ENCODE peak calls at places on chromosomes 6 and 20, in five cellular contexts. J is AG04449; F is Kasumi-1; V is ovary; T is activated CD8-positive, alpha-beta memory T cell treated with anti-CD3 and anti-CD28 coated beads for 48 hours. M is an unnamed sample.
A peak's percentile ranks its signal among the peaks of the same experiment; 100 is the strongest.

GRCh38 chr6:46983007-46983411 is 59.1 kb downstream of the ADGRF1 start:
- DNase-seq in J (peak; percentile 14), F (no peak), V (no peak), T (no peak), M (peak; percentile 60)

GRCh38 chr20:50092436-50092835 is 20.5 kb downstream of the UBE2V1 start:
- DNase-seq in J (no peak), F (no peak), V (no peak), T (no peak), M (no peak)

GRCh38 chr6:151763938-151764680 is 43.4 kb upstream of the ESR1 start:
- DNase-seq in J (no peak), F (peak; percentile 82), V (peak; percentile 97), T (no peak), M (peak; percentile 99)

GRCh38 chr20:20814685-20815084 is 102.2 kb upstream of the RALGAPA2 start:
- DNase-seq in J (no peak), F (no peak), V (no peak), T (no peak), M (peak; percentile 91)

GRCh38 chr20:48697845-48698491 is 129.8 kb downstream of the PREX1 start:
- DNase-seq in J (no peak), F (no peak), V (peak; percentile 70), T (no peak), M (no peak)

GRCh38 chr6:16781348-16782169 is 20.3 kb upstream of the ATXN1 start:
- DNase-seq in J (no peak), F (no peak), V (no peak), T (no peak), M (no peak)

GRCh38 chr20:20010639-20011500 is 6.3 kb upstream of the NAA20 start:
- DNase-seq in J (no peak), F (no peak), V (no peak), T (no peak), M (no peak)

GRCh38 chr6:158611600-158612041 is 32.9 kb downstream of the DYNLT1 start:
- DNase-seq in J (no peak), F (no peak), V (no peak), T (no peak), M (peak; percentile 91)

GRCh38 chr6:142377112-142377848 is 75.5 kb downstream of the ADGRG6 start:
- DNase-seq in J (no peak), F (no peak), V (no peak), T (no peak), M (peak; percentile 88)

GRCh38 chr6:111450087-111450486 is 32.9 kb downstream of the REV3L start:
- DNase-seq in J (no peak), F (no peak), V (no peak), T (no peak), M (no peak)

GRCh38 chr6:131398176-131398575 is 174.8 kb upstream of the ARG1 start:
- DNase-seq in J (no peak), F (no peak), V (no peak), T (no peak), M (no peak)

GRCh38 chr6:37052027-37052628 is 46.7 kb downstream of the FGD2 start:
- DNase-seq in J (no peak), F (no peak), V (no peak), T (no peak), M (peak; percentile 92)

GRCh38 chr6:28280595-28281287 is 631 bp upstream of the PGBD1 start:
- DNase-seq in J (no peak), F (no peak), V (no peak), T (no peak), M (no peak)

GRCh38 chr6:100472674-100473073 is 8.0 kb upstream of the SIM1 start:
- DNase-seq in J (no peak), F (no peak), V (no peak), T (no peak), M (no peak)

GRCh38 chr20:49603209-49603627 is 35.3 kb upstream of the PTGIS start:
- DNase-seq in J (no peak), F (peak; percentile 36), V (no peak), T (no peak), M (peak; percentile 82)

GRCh38 chr6:170445487-170445886 is 107.6 kb downstream of the PSMB1 start:
- DNase-seq in J (no peak), F (no peak), V (no peak), T (no peak), M (peak; percentile 24)

GRCh38 chr20:25272223-25273000 is 24.5 kb downstream of the PYGB start:
- DNase-seq in J (no peak), F (no peak), V (no peak), T (no peak), M (no peak)

GRCh38 chr20:47330933-47331708 is 25.4 kb downstream of the ZMYND8 start:
- DNase-seq in J (no peak), F (no peak), V (no peak), T (no peak), M (no peak)

GRCh38 chr6:120077489-120077888 is 727.9 kb upstream of the MAN1A1 start:
- DNase-seq in J (no peak), F (no peak), V (no peak), T (no peak), M (peak; percentile 75)

GRCh38 chr20:31823360-31824124 is 4.4 kb downstream of the MYLK2 start:
- DNase-seq in J (no peak), F (peak; percentile 5), V (no peak), T (no peak), M (peak; percentile 55)

GRCh38 chr6:12024715-12025434 is 12.8 kb downstream of the HIVEP1 start:
- DNase-seq in J (peak; percentile 76), F (no peak), V (no peak), T (no peak), M (no peak)

GRCh38 chr6:167698540-167698939 is 128.2 kb upstream of the AFDN start:
- DNase-seq in J (no peak), F (no peak), V (no peak), T (no peak), M (no peak)

GRCh38 chr6:16216501-16217155 is 21.8 kb upstream of the GMPR start:
- DNase-seq in J (no peak), F (no peak), V (peak; percentile 54), T (no peak), M (no peak)

GRCh38 chr20:7841291-7841966 is 98.8 kb downstream of the HAO1 start:
- DNase-seq in J (no peak), F (no peak), V (no peak), T (no peak), M (no peak)

GRCh38 chr6:138503881-138504680 is 4.8 kb upstream of the NHSL1 start:
- DNase-seq in J (no peak), F (peak; percentile 47), V (no peak), T (no peak), M (no peak)

GRCh38 chr6:86581833-86582232 is 355.5 kb upstream of the HTR1E start:
- DNase-seq in J (no peak), F (no peak), V (no peak), T (no peak), M (no peak)

GRCh38 chr20:47038581-47039560 is 144.2 kb downstream of the EYA2 start:
- DNase-seq in J (no peak), F (no peak), V (no peak), T (no peak), M (no peak)

GRCh38 chr6:111601875-111602274 is 3.8 kb downstream of the TRAF3IP2 start:
- DNase-seq in J (no peak), F (no peak), V (no peak), T (no peak), M (no peak)

GRCh38 chr6:34235605-34236422 is 859 bp upstream of the HMGA1 start:
- DNase-seq in J (no peak), F (peak; percentile 72), V (peak; percentile 48), T (no peak), M (no peak)

GRCh38 chr6:161033667-161034066 is 42.1 kb downstream of the MAP3K4 start:
- DNase-seq in J (no peak), F (no peak), V (no peak), T (no peak), M (no peak)

GRCh38 chr20:37392441-37393195 is 46.7 kb downstream of the SRC start:
- DNase-seq in J (no peak), F (peak; percentile 34), V (no peak), T (no peak), M (peak; percentile 84)

GRCh38 chr20:1423206-1423605 is 30.4 kb upstream of the FKBP1A start:
- DNase-seq in J (no peak), F (no peak), V (no peak), T (no peak), M (no peak)

M was measured in endodermal cell.